ENCODE peak calls at places on chromosome 19, in five cellular contexts. A is testis, B is uterus, Q is heart left ventricle, O is body of pancreas. E is an unnamed sample.

GRCh38 chr19:5628470-5628869 is 5.6 kb downstream of the SAFB start:
- DNase-seq in Q (no peak), B (no peak), A (no peak), O (no peak), E (no peak)

GRCh38 chr19:46598372-46598917 is 2.7 kb upstream of the CALM3 start:
- DNase-seq in Q (no peak), A (no peak), B (no peak), O (no peak), E (no peak)

GRCh38 chr19:4534836-4535658 is at the start of gene PLIN5:
- DNase-seq in Q (peak), O (peak), B (peak), A (peak), E (peak)

GRCh38 chr19:16062789-16063188 is 13.5 kb upstream of the TPM4 start:
- DNase-seq in Q (peak), A (peak), O (peak), B (no peak), E (peak)

GRCh38 chr19:2986951-2987491 is 9.7 kb downstream of the TLE6 start:
- DNase-seq in Q (no peak), B (no peak), A (no peak), O (no peak), E (no peak)

GRCh38 chr19:6099633-6100032 is 10.7 kb downstream of the RFX2 start:
- DNase-seq in A (no peak), Q (no peak), B (no peak), O (no peak), E (no peak)

GRCh38 chr19:38266981-38267597 is 2.7 kb downstream of the SPINT2 start:
- DNase-seq in Q (no peak), A (no peak), B (no peak), O (no peak), E (no peak)

GRCh38 chr19:47109541-47110375 is 3.8 kb downstream of the ZC3H4 start:
- DNase-seq in O (no peak), A (no peak), B (no peak), Q (no peak), E (peak)

GRCh38 chr19:35468637-35469036 is 20.6 kb downstream of the FFAR2 start:
- DNase-seq in B (no peak), A (peak), Q (no peak), O (peak), E (peak)

DNA sequence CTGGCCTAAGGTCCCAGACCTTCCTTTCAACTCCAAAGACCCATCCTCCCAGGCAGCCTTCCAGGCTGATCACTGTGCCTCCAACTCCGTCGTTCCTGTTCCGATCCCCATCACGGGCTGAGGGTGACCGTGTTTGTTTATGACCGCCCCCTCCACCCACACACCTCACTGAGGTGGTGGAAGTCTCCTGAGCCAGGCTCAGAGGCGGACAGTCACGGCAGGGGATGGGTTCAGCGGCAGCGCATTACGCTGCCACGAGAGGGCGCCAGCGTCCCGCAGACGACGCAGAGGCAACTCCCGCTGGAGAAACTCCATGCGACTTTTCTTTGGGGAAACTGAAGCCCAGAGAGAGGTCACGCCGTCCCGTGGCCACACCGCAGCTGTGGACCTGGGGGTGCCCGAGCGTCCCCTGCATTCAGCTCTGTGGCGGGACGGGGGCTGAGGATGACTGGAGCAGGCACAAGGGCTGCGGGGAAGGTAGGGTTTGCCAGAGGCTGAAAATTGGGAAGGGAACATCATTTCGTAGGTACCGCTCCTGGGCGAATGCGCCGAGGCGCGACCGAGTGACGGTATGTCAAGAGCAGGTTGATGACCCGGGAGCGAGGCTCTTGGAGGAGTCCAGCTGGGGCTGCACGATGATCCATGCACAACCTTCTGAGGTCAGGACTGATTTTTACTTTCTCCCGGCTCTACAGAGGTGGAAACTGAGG is 920 bp upstream of the ARRDC2 start:
- DNase-seq in A (peak), O (peak), B (peak), Q (peak), E (peak)
- TF ChIP-seq POLR2A in A (no peak), O (no peak), B (peak), Q (no peak), E (no peak)

DNA sequence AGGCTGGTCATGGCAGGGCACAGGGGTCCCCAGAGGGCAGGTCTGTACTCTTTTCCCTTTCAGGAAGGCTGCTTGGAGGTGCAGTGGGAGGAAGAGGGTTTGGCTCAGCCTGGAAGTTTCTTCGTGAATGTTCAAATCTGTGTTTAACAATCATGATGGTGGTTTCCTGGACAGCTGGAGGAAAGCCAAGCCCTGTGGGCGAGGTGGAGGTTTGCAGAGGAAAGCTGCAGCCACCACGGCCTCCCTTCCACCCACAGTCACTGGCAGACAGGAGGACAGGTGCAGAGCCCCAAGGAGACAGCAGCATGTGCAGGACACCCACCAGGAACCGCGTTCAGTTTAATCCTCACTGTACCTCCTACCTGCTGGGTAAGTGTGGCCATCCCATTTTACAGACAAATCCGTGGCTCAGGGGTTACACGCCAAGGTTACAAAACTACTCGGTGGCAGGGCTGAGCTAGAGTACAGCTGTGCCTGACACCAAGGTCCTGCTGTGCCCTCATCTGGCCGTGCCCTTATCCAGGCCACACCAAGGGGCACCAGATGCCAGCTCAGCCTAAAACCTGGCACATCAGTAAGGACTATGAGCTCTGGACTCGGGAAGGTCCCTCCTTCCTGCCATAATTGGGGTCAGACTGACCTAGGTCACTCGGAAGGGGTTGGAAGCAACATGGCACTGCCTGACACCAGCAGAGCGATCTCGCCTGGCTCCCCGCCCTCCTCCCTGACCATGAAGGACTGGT is 34.1 kb downstream of the SUGP2 start:
- DNase-seq in A (no peak), O (no peak), B (no peak), Q (no peak), E (no peak)
- TF ChIP-seq POLR2A in A (no peak), O (no peak), B (no peak), Q (no peak), E (no peak)

DNA sequence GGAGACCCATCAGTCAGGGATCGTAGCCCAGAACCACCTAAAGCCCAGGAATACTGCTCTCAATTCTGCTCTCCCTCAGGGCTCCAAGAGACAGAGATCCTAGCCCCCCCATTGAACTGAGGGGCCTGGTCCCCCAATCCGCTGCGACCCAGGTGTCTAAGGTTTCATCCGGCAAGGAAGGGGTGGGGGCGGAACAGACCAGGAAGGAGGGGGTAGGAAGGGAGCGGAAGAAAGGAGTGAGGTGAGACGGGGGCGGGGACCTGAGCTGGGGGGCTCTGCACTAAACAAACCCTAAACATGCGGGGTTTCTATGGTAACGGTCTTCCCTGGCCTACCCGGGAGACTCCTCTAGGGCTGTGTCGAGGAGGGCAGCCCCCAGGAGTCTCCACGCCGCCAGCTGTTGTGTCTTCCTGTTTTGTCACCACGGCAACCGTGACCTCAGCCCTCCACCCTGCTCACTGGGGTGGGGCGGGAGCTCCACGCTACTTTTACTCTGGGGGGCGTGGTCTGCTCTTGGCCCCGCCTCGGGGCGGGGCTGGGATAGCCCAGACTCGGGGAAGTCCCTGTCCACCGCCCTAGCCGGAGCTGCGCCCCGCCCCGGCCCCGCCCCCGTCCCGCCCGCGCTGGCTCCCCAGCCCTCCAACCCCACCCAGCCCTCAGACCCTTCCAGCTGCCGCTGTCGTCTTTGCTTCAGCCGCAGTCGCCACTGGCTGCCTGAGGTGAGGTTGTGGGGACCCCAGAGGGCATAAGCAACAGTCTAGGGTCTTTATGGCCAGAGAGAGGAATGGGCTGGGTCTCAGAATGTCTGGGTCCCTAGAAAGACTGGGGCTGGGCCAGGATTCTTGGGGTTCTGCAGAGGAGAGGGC is at the start of gene MYADM:
- DNase-seq in B (peak), A (peak), O (peak), Q (peak), E (peak)
- TF ChIP-seq POLR2A in B (peak), A (peak), O (peak), Q (peak), E (peak)

GRCh38 chr19:18312021-18312534 is 10.8 kb downstream of the LSM4 start:
- DNase-seq in B (no peak), A (no peak), Q (no peak), O (no peak), E (no peak)
- TF ChIP-seq POLR2A in B (no peak), A (no peak), Q (no peak), O (no peak), E (no peak)

DNA sequence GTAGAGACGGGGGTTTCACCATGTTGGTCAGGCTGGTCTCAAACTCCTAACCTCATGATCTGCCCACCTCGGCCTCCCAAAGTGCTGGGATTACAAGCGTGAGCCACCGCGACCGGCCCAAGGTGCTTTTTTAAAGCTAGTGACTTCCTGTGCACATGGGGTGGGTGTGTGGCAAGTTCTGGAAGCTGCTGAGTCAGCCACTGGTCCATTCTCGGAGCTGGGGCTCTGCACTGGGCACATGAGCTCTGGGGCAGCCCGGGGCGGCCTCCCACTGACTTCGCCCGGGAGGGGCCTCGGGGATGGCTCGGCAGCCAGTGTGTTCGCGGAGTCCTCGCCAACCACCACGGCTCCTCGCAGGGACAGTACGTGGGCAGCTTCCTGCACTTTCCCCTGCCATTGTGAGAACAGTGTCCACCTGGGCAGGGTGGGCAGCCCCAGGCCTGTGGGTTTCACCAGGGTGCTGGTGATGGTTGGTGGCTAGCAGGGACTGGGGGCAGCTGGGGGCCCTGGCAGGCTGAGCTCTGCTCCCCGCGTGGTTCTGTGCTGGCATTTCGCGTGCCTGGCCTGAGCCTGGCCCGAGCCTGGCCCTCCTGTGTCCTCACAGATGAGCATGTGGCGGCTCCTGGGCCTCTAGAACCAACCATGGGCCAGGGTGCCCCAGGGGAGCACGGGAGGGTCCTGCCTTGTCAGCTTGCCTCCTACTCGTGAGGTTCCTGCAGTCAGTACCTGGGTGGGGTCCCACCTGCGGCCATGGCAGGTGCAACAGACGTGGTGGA is 12.2 kb downstream of the CBARP start:
- DNase-seq in B (no peak), Q (no peak), A (no peak), O (no peak), E (no peak)
- TF ChIP-seq POLR2A in B (no peak), Q (no peak), A (no peak), O (no peak), E (no peak)

GRCh38 chr19:911197-912033 is 1.6 kb downstream of the R3HDM4 start:
- DNase-seq in Q (no peak), A (no peak), O (no peak), B (no peak), E (no peak)

GRCh38 chr19:913080-913748 is at the start of gene R3HDM4:
- DNase-seq in A (peak), B (peak), Q (peak), O (peak), E (peak)

GRCh38 chr19:916645-917322 is 349 bp upstream of the KISS1R start:
- DNase-seq in O (no peak), A (no peak), B (no peak), Q (no peak), E (peak)

GRCh38 chr19:917323-918151 is at the start of gene KISS1R:
- DNase-seq in A (no peak), B (no peak), Q (no peak), O (no peak), E (peak)

GRCh38 chr19:912181-913079 is 589 bp downstream of the R3HDM4 start:
- DNase-seq in Q (no peak), B (no peak), O (no peak), A (no peak), E (peak)
- TF ChIP-seq POLR2A in Q (no peak), B (no peak), O (no peak), A (no peak), E (no peak)

GRCh38 chr19:42423462-42424344 is 3.5 kb downstream of the LIPE start:
- DNase-seq in A (peak), O (peak), B (peak), Q (peak), E (peak)
- TF ChIP-seq POLR2A in A (no peak), O (peak), B (peak), Q (peak), E (peak)

DNA sequence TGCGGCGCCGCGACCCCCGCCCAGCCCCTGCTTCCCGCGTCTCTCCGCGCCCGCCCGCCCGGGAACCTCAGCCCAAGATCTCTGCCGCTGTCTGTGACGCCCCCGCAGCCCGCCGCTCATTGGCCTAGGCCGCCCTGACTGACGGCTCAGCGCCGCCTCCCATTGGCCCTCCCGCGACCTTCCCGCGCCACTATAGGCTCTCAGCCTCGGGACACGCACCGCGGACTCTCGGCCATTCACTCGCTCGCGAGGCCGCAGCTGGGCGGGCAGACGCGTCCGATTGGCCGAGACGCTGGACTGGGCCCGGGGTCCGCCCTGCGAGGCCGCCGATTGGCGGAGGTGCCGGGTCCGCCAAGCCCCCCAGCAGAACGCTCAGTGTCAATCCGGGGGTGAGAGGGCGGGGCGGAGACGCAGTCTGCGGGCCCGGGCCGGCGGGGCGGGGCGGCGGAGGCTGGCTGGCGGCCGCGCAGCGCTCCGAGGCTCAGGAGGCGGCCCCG is at the start of gene PRKACA:
- DNase-seq in Q (peak), O (peak), B (peak), A (peak), E (peak)
- TF ChIP-seq POLR2A in Q (no peak), O (no peak), B (peak), A (no peak), E (no peak)

DNA sequence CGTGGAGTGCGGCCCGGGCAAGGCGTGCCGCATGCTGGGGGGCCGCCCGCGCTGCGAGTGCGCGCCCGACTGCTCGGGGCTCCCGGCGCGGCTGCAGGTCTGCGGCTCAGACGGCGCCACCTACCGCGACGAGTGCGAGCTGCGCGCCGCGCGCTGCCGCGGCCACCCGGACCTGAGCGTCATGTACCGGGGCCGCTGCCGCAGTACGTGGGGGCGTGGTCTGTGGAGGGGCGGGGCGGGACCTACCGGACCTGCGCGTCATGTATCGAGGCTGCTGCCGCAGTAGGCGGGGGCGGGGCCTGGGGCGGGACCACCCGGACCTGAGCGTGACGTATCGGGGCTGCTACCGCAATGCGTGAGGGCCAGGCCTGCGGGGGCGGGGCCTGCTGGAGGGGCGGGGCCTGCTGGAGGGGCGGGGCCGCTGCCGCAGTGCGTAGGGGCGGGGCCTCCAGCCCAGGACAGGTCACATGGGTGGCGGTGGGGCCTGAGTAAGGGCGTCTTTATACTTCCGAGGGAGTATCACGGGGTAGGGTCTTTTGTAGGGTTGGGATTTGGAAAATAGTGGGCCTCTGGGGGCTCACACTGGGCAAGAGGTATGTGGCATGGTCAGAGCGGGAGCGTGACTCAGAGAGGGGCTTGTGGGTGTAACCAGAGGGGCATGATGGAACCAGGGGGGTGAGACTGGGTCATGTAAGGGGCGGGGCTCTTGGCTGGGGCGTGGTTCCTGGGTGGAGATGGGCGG is 4.3 kb downstream of the FSTL3 start:
- DNase-seq in Q (peak), O (peak), A (peak), B (peak), E (peak)
- TF ChIP-seq POLR2A in Q (no peak), O (peak), A (peak), B (peak), E (peak)